ENCODE peak calls at places on chromosome 12, in eight cellular contexts. One of them, this sample, is unnamed.

GRCh38 chr12:124024263-124024678 is 51.3 kb downstream of the ZNF664 start:
- DNase-seq in GM12865: no peak
- DNase-seq in WERI-Rb-1: no peak
- DNase-seq in stimulated activated CD4-positive, alpha-beta T cell treated with anti-CD3 and anti-CD28 coated beads, Interleukin-4, amount 100 ng/mL, for 48 hours: no peak
- DNase-seq in NCI-H1105: no peak
- DNase-seq in DND-41: peak; percentile 31
- DNase-seq in A172: no peak
- DNase-seq in HuH-7.5: no peak
- DNase-seq in this sample: no peak

GRCh38 chr12:88108021-88108420 is 33.9 kb downstream of the CEP290 start:
- DNase-seq in WERI-Rb-1: no peak
- DNase-seq in HuH-7.5: no peak
- DNase-seq in stimulated activated CD4-positive, alpha-beta T cell treated with anti-CD3 and anti-CD28 coated beads, Interleukin-4, amount 100 ng/mL, for 48 hours: no peak
- DNase-seq in GM12865: no peak
- DNase-seq in NCI-H1105: no peak
- DNase-seq in DND-41: no peak
- DNase-seq in A172: no peak
- DNase-seq in this sample: no peak

GRCh38 chr12:64877363-64878004 is 53.0 kb downstream of the TBC1D30 start:
- DNase-seq in WERI-Rb-1: no peak
- DNase-seq in NCI-H1105: no peak
- DNase-seq in stimulated activated CD4-positive, alpha-beta T cell treated with anti-CD3 and anti-CD28 coated beads, Interleukin-4, amount 100 ng/mL, for 48 hours: no peak
- DNase-seq in HuH-7.5: no peak
- DNase-seq in DND-41: no peak
- DNase-seq in A172: no peak
- DNase-seq in GM12865: peak; percentile 80
- DNase-seq in this sample: no peak

GRCh38 chr12:53097207-53097563 is 282 bp upstream of the IGFBP6 start:
- DNase-seq in A172: peak; percentile 25
- DNase-seq in GM12865: no peak
- DNase-seq in WERI-Rb-1: no peak
- DNase-seq in DND-41: no peak
- DNase-seq in stimulated activated CD4-positive, alpha-beta T cell treated with anti-CD3 and anti-CD28 coated beads, Interleukin-4, amount 100 ng/mL, for 48 hours: no peak
- DNase-seq in HuH-7.5: no peak
- DNase-seq in NCI-H1105: no peak
- DNase-seq in this sample: no peak

GRCh38 chr12:109864916-109865315 is 15.4 kb downstream of the GLTP start:
- DNase-seq in GM12865: no peak
- DNase-seq in stimulated activated CD4-positive, alpha-beta T cell treated with anti-CD3 and anti-CD28 coated beads, Interleukin-4, amount 100 ng/mL, for 48 hours: no peak
- DNase-seq in HuH-7.5: no peak
- DNase-seq in NCI-H1105: no peak
- DNase-seq in WERI-Rb-1: no peak
- DNase-seq in A172: no peak
- DNase-seq in DND-41: no peak
- DNase-seq in this sample: no peak

GRCh38 chr12:48946206-48946605 is 11.1 kb downstream of the ARF3 start:
- DNase-seq in GM12865: no peak
- DNase-seq in A172: no peak
- DNase-seq in HuH-7.5: no peak
- DNase-seq in NCI-H1105: no peak
- DNase-seq in WERI-Rb-1: no peak
- DNase-seq in stimulated activated CD4-positive, alpha-beta T cell treated with anti-CD3 and anti-CD28 coated beads, Interleukin-4, amount 100 ng/mL, for 48 hours: no peak
- DNase-seq in DND-41: no peak
- DNase-seq in this sample: no peak

GRCh38 chr12:123388948-123389559 is 5.1 kb downstream of the KMT5A start:
- DNase-seq in stimulated activated CD4-positive, alpha-beta T cell treated with anti-CD3 and anti-CD28 coated beads, Interleukin-4, amount 100 ng/mL, for 48 hours: no peak
- DNase-seq in NCI-H1105: no peak
- DNase-seq in A172: no peak
- DNase-seq in WERI-Rb-1: no peak
- DNase-seq in HuH-7.5: peak; percentile 43
- DNase-seq in DND-41: no peak
- DNase-seq in GM12865: no peak
- DNase-seq in this sample: no peak

GRCh38 chr12:14942532-14942931 is 4.2 kb upstream of the ERP27 start:
- DNase-seq in WERI-Rb-1: no peak
- DNase-seq in DND-41: no peak
- DNase-seq in NCI-H1105: no peak
- DNase-seq in GM12865: no peak
- DNase-seq in A172: no peak
- DNase-seq in stimulated activated CD4-positive, alpha-beta T cell treated with anti-CD3 and anti-CD28 coated beads, Interleukin-4, amount 100 ng/mL, for 48 hours: no peak
- DNase-seq in HuH-7.5: no peak
- DNase-seq in this sample: no peak

GRCh38 chr12:5479761-5480160 is 47.9 kb downstream of the NTF3 start:
- DNase-seq in HuH-7.5: no peak
- DNase-seq in DND-41: no peak
- DNase-seq in GM12865: no peak
- DNase-seq in stimulated activated CD4-positive, alpha-beta T cell treated with anti-CD3 and anti-CD28 coated beads, Interleukin-4, amount 100 ng/mL, for 48 hours: no peak
- DNase-seq in NCI-H1105: no peak
- DNase-seq in WERI-Rb-1: no peak
- DNase-seq in A172: no peak
- DNase-seq in this sample: no peak

GRCh38 chr12:3278681-3279414 is 201.7 kb downstream of the TSPAN9 start:
- DNase-seq in WERI-Rb-1: no peak
- DNase-seq in A172: no peak
- DNase-seq in NCI-H1105: no peak
- DNase-seq in GM12865: no peak
- DNase-seq in stimulated activated CD4-positive, alpha-beta T cell treated with anti-CD3 and anti-CD28 coated beads, Interleukin-4, amount 100 ng/mL, for 48 hours: no peak
- DNase-seq in HuH-7.5: no peak
- DNase-seq in DND-41: no peak
- DNase-seq in this sample: no peak

GRCh38 chr12:10722905-10723866 is at the start of gene YBX3:
- DNase-seq in NCI-H1105: peak; percentile 58
- DNase-seq in HuH-7.5: peak; percentile 82
- DNase-seq in GM12865: peak; percentile 84
- DNase-seq in DND-41: peak; percentile 75
- DNase-seq in stimulated activated CD4-positive, alpha-beta T cell treated with anti-CD3 and anti-CD28 coated beads, Interleukin-4, amount 100 ng/mL, for 48 hours: peak; percentile 40
- DNase-seq in WERI-Rb-1: peak; percentile 74
- DNase-seq in A172: peak; percentile 43
- DNase-seq in this sample: peak; percentile 50

GRCh38 chr12:14723763-14724162 is 27.4 kb upstream of the GUCY2C start:
- DNase-seq in stimulated activated CD4-positive, alpha-beta T cell treated with anti-CD3 and anti-CD28 coated beads, Interleukin-4, amount 100 ng/mL, for 48 hours: peak; percentile 37
- DNase-seq in NCI-H1105: no peak
- DNase-seq in GM12865: peak; percentile 74
- DNase-seq in WERI-Rb-1: peak; percentile 53
- DNase-seq in HuH-7.5: peak; percentile 29
- DNase-seq in A172: peak; percentile 4
- DNase-seq in DND-41: peak; percentile 59
- DNase-seq in this sample: peak; percentile 14

GRCh38 chr12:77923882-77924281 is 93.2 kb downstream of the NAV3 start:
- DNase-seq in A172: no peak
- DNase-seq in stimulated activated CD4-positive, alpha-beta T cell treated with anti-CD3 and anti-CD28 coated beads, Interleukin-4, amount 100 ng/mL, for 48 hours: no peak
- DNase-seq in WERI-Rb-1: no peak
- DNase-seq in DND-41: no peak
- DNase-seq in NCI-H1105: no peak
- DNase-seq in GM12865: no peak
- DNase-seq in HuH-7.5: no peak
- DNase-seq in this sample: no peak

GRCh38 chr12:131250951-131251315 is 297.2 kb downstream of the ADGRD1 start:
- DNase-seq in GM12865: no peak
- DNase-seq in WERI-Rb-1: no peak
- DNase-seq in HuH-7.5: no peak
- DNase-seq in stimulated activated CD4-positive, alpha-beta T cell treated with anti-CD3 and anti-CD28 coated beads, Interleukin-4, amount 100 ng/mL, for 48 hours: no peak
- DNase-seq in A172: no peak
- DNase-seq in NCI-H1105: no peak
- DNase-seq in DND-41: no peak
- DNase-seq in this sample: no peak

GRCh38 chr12:50841654-50842531 is 833 bp upstream of the TMPRSS12 start:
- DNase-seq in NCI-H1105: no peak
- DNase-seq in GM12865: no peak
- DNase-seq in WERI-Rb-1: no peak
- DNase-seq in A172: no peak
- DNase-seq in DND-41: no peak
- DNase-seq in HuH-7.5: no peak
- DNase-seq in stimulated activated CD4-positive, alpha-beta T cell treated with anti-CD3 and anti-CD28 coated beads, Interleukin-4, amount 100 ng/mL, for 48 hours: no peak
- DNase-seq in this sample: no peak

GRCh38 chr12:32903763-32904162 is 7.2 kb upstream of the PKP2 start:
- DNase-seq in GM12865: no peak
- DNase-seq in stimulated activated CD4-positive, alpha-beta T cell treated with anti-CD3 and anti-CD28 coated beads, Interleukin-4, amount 100 ng/mL, for 48 hours: no peak
- DNase-seq in WERI-Rb-1: no peak
- DNase-seq in A172: no peak
- DNase-seq in NCI-H1105: no peak
- DNase-seq in DND-41: no peak
- DNase-seq in HuH-7.5: no peak
- DNase-seq in this sample: no peak

GRCh38 chr12:25377475-25378179 is 126.9 kb upstream of the KRAS start:
- DNase-seq in DND-41: no peak
- DNase-seq in GM12865: peak; percentile 25
- DNase-seq in NCI-H1105: no peak
- DNase-seq in HuH-7.5: no peak
- DNase-seq in WERI-Rb-1: no peak
- DNase-seq in stimulated activated CD4-positive, alpha-beta T cell treated with anti-CD3 and anti-CD28 coated beads, Interleukin-4, amount 100 ng/mL, for 48 hours: peak; percentile 19
- DNase-seq in A172: peak; percentile 60
- DNase-seq in this sample: no peak

GRCh38 chr12:20492251-20492728 is 124.0 kb downstream of the PDE3A start:
- DNase-seq in NCI-H1105: no peak
- DNase-seq in GM12865: peak; percentile 56
- DNase-seq in A172: peak; percentile 87
- DNase-seq in WERI-Rb-1: no peak
- DNase-seq in HuH-7.5: no peak
- DNase-seq in stimulated activated CD4-positive, alpha-beta T cell treated with anti-CD3 and anti-CD28 coated beads, Interleukin-4, amount 100 ng/mL, for 48 hours: no peak
- DNase-seq in DND-41: no peak
- DNase-seq in this sample: peak; percentile 31

GRCh38 chr12:14902465-14902864 is 16.8 kb upstream of the MGP start:
- DNase-seq in A172: no peak
- DNase-seq in HuH-7.5: no peak
- DNase-seq in GM12865: no peak
- DNase-seq in stimulated activated CD4-positive, alpha-beta T cell treated with anti-CD3 and anti-CD28 coated beads, Interleukin-4, amount 100 ng/mL, for 48 hours: no peak
- DNase-seq in WERI-Rb-1: no peak
- DNase-seq in NCI-H1105: no peak
- DNase-seq in DND-41: no peak
- DNase-seq in this sample: no peak

GRCh38 chr12:42364692-42365091 is 38.7 kb downstream of the PPHLN1 start:
- DNase-seq in A172: no peak
- DNase-seq in GM12865: no peak
- DNase-seq in NCI-H1105: no peak
- DNase-seq in WERI-Rb-1: no peak
- DNase-seq in DND-41: no peak
- DNase-seq in HuH-7.5: no peak
- DNase-seq in stimulated activated CD4-positive, alpha-beta T cell treated with anti-CD3 and anti-CD28 coated beads, Interleukin-4, amount 100 ng/mL, for 48 hours: no peak
- DNase-seq in this sample: no peak

GRCh38 chr12:31961137-31961536 is 1.9 kb downstream of the RESF1 start:
- DNase-seq in WERI-Rb-1: no peak
- DNase-seq in DND-41: peak; percentile 25
- DNase-seq in HuH-7.5: no peak
- DNase-seq in A172: no peak
- DNase-seq in stimulated activated CD4-positive, alpha-beta T cell treated with anti-CD3 and anti-CD28 coated beads, Interleukin-4, amount 100 ng/mL, for 48 hours: no peak
- DNase-seq in NCI-H1105: no peak
- DNase-seq in GM12865: no peak
- DNase-seq in this sample: no peak

GRCh38 chr12:68080577-68080976 is 79.0 kb downstream of the IFNG start:
- DNase-seq in DND-41: peak; percentile 43
- DNase-seq in GM12865: peak; percentile 48
- DNase-seq in HuH-7.5: no peak
- DNase-seq in A172: no peak
- DNase-seq in WERI-Rb-1: no peak
- DNase-seq in stimulated activated CD4-positive, alpha-beta T cell treated with anti-CD3 and anti-CD28 coated beads, Interleukin-4, amount 100 ng/mL, for 48 hours: no peak
- DNase-seq in NCI-H1105: no peak
- DNase-seq in this sample: no peak

GRCh38 chr12:30450872-30451271 is 244.8 kb downstream of the IPO8 start:
- DNase-seq in DND-41: no peak
- DNase-seq in A172: peak; percentile 84
- DNase-seq in GM12865: no peak
- DNase-seq in stimulated activated CD4-positive, alpha-beta T cell treated with anti-CD3 and anti-CD28 coated beads, Interleukin-4, amount 100 ng/mL, for 48 hours: no peak
- DNase-seq in HuH-7.5: no peak
- DNase-seq in WERI-Rb-1: no peak
- DNase-seq in NCI-H1105: no peak
- DNase-seq in this sample: no peak

GRCh38 chr12:32303171-32303570 is 96.2 kb upstream of the FGD4 start:
- DNase-seq in GM12865: no peak
- DNase-seq in DND-41: no peak
- DNase-seq in HuH-7.5: no peak
- DNase-seq in NCI-H1105: no peak
- DNase-seq in A172: no peak
- DNase-seq in WERI-Rb-1: no peak
- DNase-seq in stimulated activated CD4-positive, alpha-beta T cell treated with anti-CD3 and anti-CD28 coated beads, Interleukin-4, amount 100 ng/mL, for 48 hours: no peak
- DNase-seq in this sample: no peak

GRCh38 chr12:6068226-6068625 is 56.2 kb downstream of the VWF start:
- DNase-seq in HuH-7.5: no peak
- DNase-seq in DND-41: no peak
- DNase-seq in stimulated activated CD4-positive, alpha-beta T cell treated with anti-CD3 and anti-CD28 coated beads, Interleukin-4, amount 100 ng/mL, for 48 hours: no peak
- DNase-seq in GM12865: no peak
- DNase-seq in NCI-H1105: no peak
- DNase-seq in A172: no peak
- DNase-seq in WERI-Rb-1: no peak
- DNase-seq in this sample: no peak

GRCh38 chr12:89333564-89334252 is 18.6 kb downstream of the DUSP6 start:
- DNase-seq in GM12865: peak; percentile 10
- DNase-seq in DND-41: peak; percentile 82
- DNase-seq in stimulated activated CD4-positive, alpha-beta T cell treated with anti-CD3 and anti-CD28 coated beads, Interleukin-4, amount 100 ng/mL, for 48 hours: no peak
- DNase-seq in HuH-7.5: no peak
- DNase-seq in NCI-H1105: no peak
- DNase-seq in WERI-Rb-1: no peak
- DNase-seq in A172: no peak
- DNase-seq in this sample: no peak

GRCh38 chr12:34625116-34625515 is 602.8 kb downstream of the ALG10 start:
- DNase-seq in DND-41: no peak
- DNase-seq in GM12865: peak; percentile 4
- DNase-seq in HuH-7.5: no peak
- DNase-seq in stimulated activated CD4-positive, alpha-beta T cell treated with anti-CD3 and anti-CD28 coated beads, Interleukin-4, amount 100 ng/mL, for 48 hours: no peak
- DNase-seq in A172: peak; percentile 3
- DNase-seq in WERI-Rb-1: no peak
- DNase-seq in NCI-H1105: peak; percentile 50
- DNase-seq in this sample: no peak